ENCODE peak calls at places on chromosome 13, in five cellular contexts. I is cardiac muscle cell, X is PC-3, S is heart left ventricle, Y is MM.1S. R is an unnamed sample. For H3K9me3, the result is how much of the 10 kb centered on the place peaks cover.

GRCh38 chr13:68257111-68257842 is 1027.1 kb upstream of the PCDH9 start:
- DNase-seq in X (no peak), Y (no peak), I (no peak), S (no peak), R (no peak)

GRCh38 chr13:79423801-79424642 is 18.0 kb upstream of the RBM26 start:
- DNase-seq in Y (peak), S (no peak), X (peak), I (peak), R (no peak)

GRCh38 chr13:41177616-41178015 is 16.8 kb downstream of the KBTBD7 start:
- DNase-seq in Y (no peak), S (no peak), I (peak), X (no peak), R (no peak)

GRCh38 chr13:106534844-106535551 is 464 bp downstream of the EFNB2 start:
- DNase-seq in S (no peak), I (peak), Y (peak), X (peak), R (peak)

GRCh38 chr13:79085021-79085420 is 321.0 kb downstream of the RBM26 start:
- DNase-seq in X (no peak), Y (no peak), S (no peak), I (no peak), R (no peak)

GRCh38 chr13:38883783-38884182 is 106.8 kb downstream of the STOML3 start:
- DNase-seq in I (peak), S (no peak), X (no peak), Y (no peak), R (no peak)

GRCh38 chr13:40503966-40504591 is 162.4 kb downstream of the FOXO1 start:
- DNase-seq in Y (no peak), I (peak), S (no peak), X (peak), R (no peak)

GRCh38 chr13:95710313-95710712 is 33.4 kb downstream of the DNAJC3 start:
- DNase-seq in I (peak), Y (no peak), X (peak), S (no peak), R (no peak)

GRCh38 chr13:37075164-37075563 is 15.7 kb upstream of the SUPT20H start:
- DNase-seq in I (no peak), X (no peak), Y (no peak), S (no peak), R (no peak)

GRCh38 chr13:109989155-109989554 is 202.8 kb upstream of the IRS2 start:
- DNase-seq in I (peak), X (peak), Y (no peak), S (no peak), R (no peak)

GRCh38 chr13:54337526-54337925 is 1308.9 kb downstream of the OLFM4 start:
- DNase-seq in I (no peak), Y (no peak), X (no peak), S (no peak), R (no peak)

GRCh38 chr13:45196622-45197021 is 4.2 kb downstream of the KCTD4 start:
- DNase-seq in S (no peak), Y (peak), I (peak), X (peak), R (no peak)

GRCh38 chr13:52599037-52599852 is 43.0 kb upstream of the HNRNPA1L2 start:
- DNase-seq in Y (no peak), I (peak), S (peak), X (no peak), R (no peak)

GRCh38 chr13:30978981-30979956 is 46.8 kb downstream of the TEX26 start:
- DNase-seq in X (peak), I (peak), Y (no peak), S (no peak), R (no peak)

GRCh38 chr13:104571161-104571889 is 1505.1 kb upstream of the SLC10A2 start:
- DNase-seq in Y (peak), S (peak), X (peak), I (peak), R (peak)

GRCh38 chr13:66689037-66689619 is 541.0 kb downstream of the PCDH9 start:
- DNase-seq in S (no peak), X (no peak), I (peak), Y (no peak), R (no peak)

GRCh38 chr13:76754414-76754813 is 131.8 kb downstream of the KCTD12 start:
- DNase-seq in S (peak), Y (no peak), X (no peak), I (peak), R (no peak)

GRCh38 chr13:98476538-98476966 is 100.4 kb downstream of the STK24 start:
- DNase-seq in X (peak), I (peak), Y (peak), S (peak), R (peak)

GRCh38 chr13:50400035-50400726 is 384.9 kb downstream of the KCNRG start:
- DNase-seq in X (no peak), I (peak), Y (peak), S (peak), R (no peak)

GRCh38 chr13:110010433-110011135 is 224.2 kb upstream of the IRS2 start:
- DNase-seq in X (no peak), S (no peak), Y (no peak), I (peak), R (no peak)

GRCh38 chr13:97259787-97260641 is 37.9 kb downstream of the MBNL2 start:
- DNase-seq in X (peak), S (no peak), I (peak), Y (no peak), R (peak)

GRCh38 chr13:38850868-38851626 is 139.6 kb downstream of the STOML3 start:
- DNase-seq in I (no peak), Y (no peak), S (no peak), X (no peak), R (no peak)

GRCh38 chr13:22960827-22961226 is 220.0 kb upstream of the SGCG start:
- DNase-seq in S (no peak), Y (no peak), I (no peak), X (no peak), R (no peak)

GRCh38 chr13:30004204-30004603 is 153.8 kb upstream of the UBL3 start:
- DNase-seq in S (no peak), I (no peak), Y (no peak), X (no peak), R (no peak)

GRCh38 chr13:76790519-76791289 is 95.5 kb downstream of the KCTD12 start:
- DNase-seq in X (no peak), S (no peak), I (peak), Y (no peak), R (no peak)

GRCh38 chr13:95678967-95679366 is 2.0 kb downstream of the DNAJC3 start:
- DNase-seq in Y (no peak), S (no peak), I (no peak), X (no peak), R (no peak)

GRCh38 chr13:59750860-59751259 is 412.9 kb downstream of the DIAPH3 start:
- DNase-seq in I (peak), X (no peak), Y (no peak), S (no peak), R (no peak)

GRCh38 chr13:27923794-27924528 is 4.2 kb downstream of the PDX1 start:
- DNase-seq in S (no peak), Y (no peak), X (no peak), I (no peak), R (no peak)

DNA sequence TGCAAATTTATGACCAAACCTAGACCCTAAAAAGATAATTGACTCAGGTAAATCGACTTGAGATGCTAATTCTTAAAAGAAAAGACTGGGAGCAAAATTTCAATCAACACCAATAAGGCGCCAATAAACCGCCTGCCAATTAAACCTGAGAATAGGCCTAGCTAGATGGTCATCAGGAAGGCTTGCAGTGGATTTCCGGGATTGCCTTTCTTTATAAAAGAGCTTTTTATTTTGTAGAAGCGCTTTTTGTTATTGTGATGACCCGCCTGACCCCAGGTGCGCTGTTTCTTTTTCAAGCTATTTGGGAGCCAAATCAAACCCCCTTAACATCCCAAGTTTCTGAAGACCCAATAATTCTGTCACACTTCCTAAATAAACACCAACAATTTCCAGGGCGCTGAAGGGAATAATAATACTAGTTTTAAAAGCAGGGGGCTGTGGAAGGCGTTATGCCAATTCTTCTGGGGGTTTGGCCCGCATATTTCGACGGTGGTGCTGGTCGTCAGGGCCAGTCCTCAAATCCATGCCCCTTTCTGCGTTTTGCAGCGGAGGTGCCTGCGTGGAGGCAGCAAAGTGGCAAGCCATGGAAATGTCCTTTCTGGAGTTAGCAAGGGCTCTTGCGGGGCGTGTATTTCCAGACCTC is 2.9 kb upstream of the ZIC5 start:
- DNase-seq in I (no peak), S (no peak), X (no peak), Y (no peak), R (no peak)
- H3K9me3 ChIP-seq in I (under half), S (under half), X (under half), Y (under half), R (under half)

GRCh38 chr13:113203507-113204377 is 4.7 kb downstream of the PCID2 start:
- DNase-seq in I (peak), X (no peak), S (peak), Y (no peak), R (no peak)

GRCh38 chr13:113207890-113208423 is 512 bp downstream of the PCID2 start:
- DNase-seq in Y (peak), X (peak), S (peak), I (peak), R (peak)

GRCh38 chr13:113205428-113205931 is 3.0 kb downstream of the PCID2 start:
- DNase-seq in X (peak), Y (no peak), I (peak), S (no peak), R (no peak)

GRCh38 chr13:113202912-113203311 is 5.6 kb downstream of the PCID2 start:
- DNase-seq in Y (no peak), X (no peak), I (no peak), S (no peak), R (no peak)

GRCh38 chr13:113204378-113204734 is 4.1 kb downstream of the PCID2 start:
- DNase-seq in X (no peak), Y (no peak), I (no peak), S (no peak), R (no peak)
- H3K4me3 ChIP-seq in X (no peak), Y (no peak), I (no peak), S (no peak), R (no peak)

GRCh38 chr13:33111414-33112110 is 95.3 kb downstream of the KL start:
- DNase-seq in X (no peak), S (peak), I (peak), Y (no peak), R (no peak)
- H3K27ac ChIP-seq in X (no peak), S (peak), I (no peak), Y (no peak), R (no peak)

DNA sequence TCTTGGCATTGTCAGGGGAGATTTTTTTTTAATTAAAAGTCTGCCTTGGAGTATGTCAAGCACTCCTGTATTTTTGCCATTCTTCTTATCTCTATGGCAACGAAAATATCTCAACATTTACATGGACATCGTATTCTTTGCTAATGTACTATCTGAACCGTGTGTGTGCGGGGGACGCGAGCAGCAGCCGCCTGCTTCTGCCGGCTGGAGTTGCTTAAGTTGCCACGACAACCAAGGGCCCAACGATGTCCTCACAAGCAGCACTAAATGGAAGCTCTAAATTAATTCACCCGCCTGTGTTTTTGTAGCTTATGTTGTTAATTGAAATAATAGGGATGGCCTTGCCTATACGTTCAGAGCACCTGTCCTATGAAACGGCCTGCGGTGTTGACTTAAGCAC is 309.5 kb downstream of the TEX29 start:
- DNase-seq in S (no peak), Y (no peak), X (no peak), I (no peak), R (no peak)
- H3K9me3 ChIP-seq in S (under half), Y (under half), X (under half), I (under half), R (under half)

DNA sequence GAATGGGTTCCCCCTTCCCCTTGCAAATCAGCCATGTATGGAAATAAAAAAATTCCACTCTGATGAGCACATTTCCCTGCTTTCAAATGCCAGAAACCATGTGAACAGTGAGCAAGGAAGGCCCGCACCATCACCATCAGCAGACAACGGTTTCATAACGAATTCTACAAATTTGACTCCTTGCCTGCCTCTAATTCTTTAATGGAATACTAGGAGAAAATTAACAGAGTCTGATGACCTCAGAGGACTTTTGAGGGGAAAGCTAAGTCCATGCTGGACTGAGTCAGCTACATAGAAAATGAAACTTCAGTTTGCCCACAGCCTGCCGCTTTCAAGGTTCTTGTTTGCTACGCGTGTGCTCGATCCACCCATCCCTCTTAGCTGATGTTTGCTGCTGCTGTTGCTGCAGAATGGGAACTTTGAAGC is 46.7 kb upstream of the KL start:
- DNase-seq in Y (no peak), I (peak), S (peak), X (no peak), R (no peak)
- H3K4me3 ChIP-seq in Y (no peak), I (no peak), S (peak), X (no peak), R (peak)

GRCh38 chr13:74024856-74025255 is 109.3 kb downstream of the KLF12 start:
- DNase-seq in Y (no peak), X (no peak), S (no peak), I (no peak), R (no peak)
- H3K27ac ChIP-seq in Y (no peak), X (no peak), S (no peak), I (peak), R (no peak)

GRCh38 chr13:90485441-90485840 is 862.0 kb upstream of the MIR17HG start:
- DNase-seq in S (no peak), I (peak), X (peak), Y (no peak), R (no peak)
- H3K9me3 ChIP-seq in S (under half), I (under half), X (under half), Y (under half), R (under half)

DNA sequence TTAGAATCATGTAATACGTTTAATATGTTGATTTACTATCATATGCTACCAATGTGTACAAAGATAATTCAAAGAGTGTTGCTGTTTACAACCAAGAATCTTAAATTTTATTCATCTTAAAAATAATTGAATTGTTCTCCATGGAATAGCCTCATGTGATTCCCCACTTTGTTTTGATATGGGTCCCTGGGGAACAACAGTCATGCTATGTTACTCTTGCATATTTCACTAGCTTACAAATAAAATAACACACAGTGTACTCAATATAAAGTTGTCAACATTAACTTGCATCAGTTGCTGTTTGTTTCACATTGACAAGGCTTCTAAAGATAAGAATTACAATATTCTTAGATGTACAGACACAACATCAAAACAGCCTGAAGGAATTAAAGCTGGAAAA is 2.3 kb downstream of the ENOX1 start:
- DNase-seq in S (no peak), X (no peak), Y (no peak), I (no peak), R (no peak)
- H3K4me3 ChIP-seq in S (peak), X (no peak), Y (no peak), I (no peak), R (peak)

DNA sequence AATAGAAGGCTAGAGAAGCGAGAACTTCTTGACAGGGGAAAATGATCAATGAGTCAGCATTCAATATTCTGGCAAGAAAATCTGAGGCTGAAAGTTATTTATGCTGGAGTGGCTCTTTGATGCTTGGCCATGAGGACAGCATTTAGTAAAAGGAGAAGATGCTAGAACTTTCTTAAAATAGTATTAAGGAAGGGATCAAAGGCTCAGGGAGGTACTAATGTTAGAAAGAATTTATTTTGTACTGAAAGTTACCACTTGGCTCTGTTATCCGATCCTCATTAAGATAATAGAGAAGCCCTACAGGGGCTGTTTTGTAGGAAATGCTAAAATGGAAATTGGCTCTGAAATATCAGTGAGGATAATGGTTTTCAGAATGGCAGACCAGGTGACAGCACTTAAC is 1774.6 kb upstream of the PCDH20 start:
- DNase-seq in S (no peak), Y (no peak), I (no peak), X (no peak), R (no peak)
- H3K27ac ChIP-seq in S (no peak), Y (no peak), I (no peak), X (no peak), R (no peak)

R was measured in psoas muscle.